ENCODE peak calls at places on chromosomes 1 and 21, in ten cellular contexts. Z, I, S, T, U, O, D, V, W and L are unnamed samples.
A peak's percentile ranks its signal among the peaks of the same experiment; 100 is the strongest.

GRCh38 chr1:95098196-95098595 is 19.0 kb upstream of the TLCD4 start:
- DNase-seq in Z (no peak), I (peak; percentile 41), S (peak; percentile 49), T (no peak), U (no peak), O (no peak), D (no peak), V (no peak), W (no peak), L (no peak)

GRCh38 chr21:45872471-45872870 is 109.1 kb upstream of the COL6A1 start:
- DNase-seq in Z (no peak), I (no peak), S (no peak), T (no peak), U (no peak), O (no peak), D (no peak), V (no peak), W (no peak), L (no peak)

GRCh38 chr1:201551877-201552731 is 13.2 kb downstream of the NAV1 start:
- DNase-seq in Z (no peak), I (no peak), S (peak; percentile 93), T (no peak), U (no peak), O (peak; percentile 26), D (no peak), V (no peak), W (no peak), L (no peak)

GRCh38 chr1:233796146-233796798 is 108.2 kb upstream of the SLC35F3 start:
- DNase-seq in Z (no peak), I (no peak), S (no peak), T (no peak), U (no peak), O (no peak), D (no peak), V (no peak), W (no peak), L (no peak)

GRCh38 chr1:89820423-89821321 is at the start of gene LRRC8D:
- DNase-seq in Z (no peak), I (peak; percentile 27), S (peak; percentile 72), T (peak; percentile 88), U (peak; percentile 93), O (peak; percentile 49), D (peak; percentile 78), V (peak; percentile 79), W (peak; percentile 55), L (peak; percentile 88)

GRCh38 chr1:117026361-117026760 is 24.8 kb downstream of the CD101 start:
- DNase-seq in Z (no peak), I (no peak), S (no peak), T (no peak), U (no peak), O (no peak), D (no peak), V (no peak), W (no peak), L (no peak)

GRCh38 chr1:167766538-167766937 is 44.8 kb downstream of the MPZL1 start:
- DNase-seq in Z (no peak), I (no peak), S (no peak), T (no peak), U (no peak), O (peak; percentile 47), D (no peak), V (no peak), W (no peak), L (no peak)

GRCh38 chr1:245599413-245600174 is 444.8 kb downstream of the KIF26B start:
- DNase-seq in Z (peak; percentile 67), I (peak; percentile 95), S (peak; percentile 94), T (no peak), U (peak; percentile 75), O (no peak), D (no peak), V (no peak), W (no peak), L (no peak)

GRCh38 chr1:51948491-51948915 is 42.0 kb downstream of the RAB3B start:
- DNase-seq in Z (no peak), I (no peak), S (no peak), T (no peak), U (no peak), O (peak; percentile 93), D (no peak), V (no peak), W (no peak), L (no peak)

GRCh38 chr1:92366045-92366405 is 67.2 kb downstream of the RPAP2 start:
- DNase-seq in Z (no peak), I (no peak), S (no peak), T (no peak), U (no peak), O (no peak), D (no peak), V (no peak), W (no peak), L (no peak)

GRCh38 chr1:110201157-110201825 is 8.8 kb upstream of the KCNC4 start:
- DNase-seq in Z (no peak), I (no peak), S (no peak), T (no peak), U (no peak), O (no peak), D (no peak), V (no peak), W (no peak), L (no peak)

GRCh38 chr1:225977937-225978748 is 21.0 kb downstream of the SDE2 start:
- DNase-seq in Z (no peak), I (no peak), S (no peak), T (peak; percentile 31), U (no peak), O (no peak), D (no peak), V (no peak), W (no peak), L (no peak)

GRCh38 chr1:212667223-212668139 is 32.2 kb downstream of the BATF3 start:
- DNase-seq in Z (peak; percentile 85), I (peak; percentile 88), S (peak; percentile 97), T (peak; percentile 94), U (peak; percentile 90), O (peak; percentile 39), D (no peak), V (no peak), W (no peak), L (no peak)

GRCh38 chr21:46425061-46425460 is 33.6 kb upstream of the DIP2A start:
- DNase-seq in Z (no peak), I (no peak), S (no peak), T (peak; percentile 86), U (no peak), O (no peak), D (no peak), V (no peak), W (no peak), L (no peak)

GRCh38 chr1:89757532-89757931 is 63.3 kb upstream of the LRRC8D start:
- DNase-seq in Z (no peak), I (no peak), S (peak; percentile 27), T (no peak), U (no peak), O (no peak), D (peak; percentile 70), V (no peak), W (no peak), L (peak; percentile 74)

GRCh38 chr1:118788372-118788955 is 199.7 kb downstream of the TBX15 start:
- DNase-seq in Z (no peak), I (peak; percentile 8), S (no peak), T (no peak), U (no peak), O (peak; percentile 64), D (no peak), V (no peak), W (no peak), L (no peak)

GRCh38 chr1:96521994-96522760 is 199.4 kb upstream of the PTBP2 start:
- DNase-seq in Z (peak; percentile 24), I (no peak), S (peak; percentile 61), T (no peak), U (no peak), O (peak; percentile 47), D (no peak), V (no peak), W (no peak), L (no peak)

GRCh38 chr1:5502310-5503194 is 489.7 kb downstream of the NPHP4 start:
- DNase-seq in Z (no peak), I (no peak), S (no peak), T (no peak), U (no peak), O (peak; percentile 30), D (no peak), V (no peak), W (no peak), L (no peak)

GRCh38 chr1:26696191-26696644 is 403 bp downstream of the ARID1A start:
- DNase-seq in Z (no peak), I (no peak), S (no peak), T (no peak), U (no peak), O (no peak), D (peak; percentile 44), V (no peak), W (no peak), L (no peak)

GRCh38 chr21:39097335-39097861 is 85.9 kb downstream of the PSMG1 start:
- DNase-seq in Z (no peak), I (no peak), S (no peak), T (no peak), U (no peak), O (no peak), D (no peak), V (no peak), W (no peak), L (no peak)

GRCh38 chr1:212062832-212063438 is 27.4 kb downstream of the DTL start:
- DNase-seq in Z (no peak), I (peak; percentile 7), S (peak; percentile 57), T (peak; percentile 45), U (peak; percentile 23), O (peak; percentile 56), D (no peak), V (no peak), W (peak; percentile 2), L (no peak)

GRCh38 chr1:9892563-9893528 is 17.2 kb downstream of the CTNNBIP1 start:
- DNase-seq in Z (peak; percentile 60), I (no peak), S (peak; percentile 88), T (no peak), U (peak; percentile 62), O (peak; percentile 97), D (no peak), V (no peak), W (no peak), L (no peak)

GRCh38 chr1:64745986-64746940 is 1.4 kb downstream of the RAVER2 start:
- DNase-seq in Z (no peak), I (no peak), S (peak; percentile 35), T (peak; percentile 23), U (no peak), O (no peak), D (no peak), V (no peak), W (no peak), L (no peak)

GRCh38 chr1:68528243-68528642 is 31.4 kb upstream of the DEPDC1 start:
- DNase-seq in Z (no peak), I (no peak), S (no peak), T (no peak), U (no peak), O (peak; percentile 87), D (no peak), V (no peak), W (no peak), L (no peak)